ENCODE peak calls at places on chromosomes 3 and 15, in four cellular contexts. One of them, this sample, is unnamed. For H3K4me1, the result is how much of the 10 kb centered on the place peaks cover.

GRCh38 chr15:58269455-58270414 is 131.6 kb downstream of the AQP9 start:
- DNase-seq in fibroblast of lung: peak
- DNase-seq in hepatocyte: peak
- DNase-seq in A549: peak
- DNase-seq in this sample: peak

GRCh38 chr15:67803996-67804843 is 21.1 kb upstream of the SKOR1 start:
- DNase-seq in fibroblast of lung: no peak
- DNase-seq in hepatocyte: no peak
- DNase-seq in A549: no peak
- DNase-seq in this sample: peak

GRCh38 chr15:69454953-69455352 is 2.3 kb downstream of the RPLP1 start:
- DNase-seq in fibroblast of lung: no peak
- DNase-seq in hepatocyte: no peak
- DNase-seq in A549: no peak
- DNase-seq in this sample: no peak

GRCh38 chr3:172334743-172335142 is 113.5 kb downstream of the GHSR start:
- DNase-seq in fibroblast of lung: no peak
- DNase-seq in hepatocyte: no peak
- DNase-seq in A549: no peak
- DNase-seq in this sample: no peak

GRCh38 chr3:54191997-54192396 is 69.6 kb downstream of the CACNA2D3 start:
- DNase-seq in fibroblast of lung: no peak
- DNase-seq in hepatocyte: no peak
- DNase-seq in A549: no peak
- DNase-seq in this sample: no peak

GRCh38 chr3:124140751-124141150 is 148.8 kb upstream of the ROPN1 start:
- DNase-seq in fibroblast of lung: peak
- DNase-seq in hepatocyte: no peak
- DNase-seq in A549: no peak
- DNase-seq in this sample: no peak

GRCh38 chr3:61589856-61590255 is 28.5 kb downstream of the PTPRG start:
- DNase-seq in fibroblast of lung: peak
- DNase-seq in hepatocyte: no peak
- DNase-seq in A549: peak
- DNase-seq in this sample: no peak

GRCh38 chr3:106206165-106206564 is 337.4 kb upstream of the CBLB start:
- DNase-seq in fibroblast of lung: peak
- DNase-seq in hepatocyte: no peak
- DNase-seq in A549: no peak
- DNase-seq in this sample: no peak

GRCh38 chr3:24359102-24359501 is 135.5 kb downstream of the THRB start:
- DNase-seq in fibroblast of lung: no peak
- DNase-seq in hepatocyte: no peak
- DNase-seq in A549: no peak
- DNase-seq in this sample: no peak

GRCh38 chr3:195844671-195845218 is 33.0 kb upstream of the MUC4 start:
- DNase-seq in fibroblast of lung: no peak
- DNase-seq in hepatocyte: no peak
- DNase-seq in A549: no peak
- DNase-seq in this sample: no peak

GRCh38 chr3:140911822-140912221 is 29.8 kb upstream of the SLC25A36 start:
- DNase-seq in fibroblast of lung: no peak
- DNase-seq in hepatocyte: peak
- DNase-seq in A549: no peak
- DNase-seq in this sample: no peak

GRCh38 chr15:69902414-69903062 is 195.2 kb downstream of the TLE3 start:
- DNase-seq in fibroblast of lung: no peak
- DNase-seq in hepatocyte: peak
- DNase-seq in A549: no peak
- DNase-seq in this sample: no peak

GRCh38 chr3:48507256-48508061 is 3.5 kb upstream of the SHISA5 start:
- DNase-seq in fibroblast of lung: peak
- DNase-seq in hepatocyte: peak
- DNase-seq in A549: peak
- DNase-seq in this sample: peak

GRCh38 chr15:76973362-76973743 is 21.6 kb upstream of the PSTPIP1 start:
- DNase-seq in fibroblast of lung: peak
- DNase-seq in hepatocyte: no peak
- DNase-seq in A549: peak
- DNase-seq in this sample: no peak

GRCh38 chr15:68441045-68441743 is 9.2 kb upstream of the ITGA11 start:
- DNase-seq in fibroblast of lung: peak
- DNase-seq in hepatocyte: no peak
- DNase-seq in A549: no peak
- DNase-seq in this sample: no peak

GRCh38 chr3:31354373-31354772 is 178.4 kb upstream of the STT3B start:
- DNase-seq in fibroblast of lung: no peak
- DNase-seq in hepatocyte: no peak
- DNase-seq in A549: no peak
- DNase-seq in this sample: no peak

DNA sequence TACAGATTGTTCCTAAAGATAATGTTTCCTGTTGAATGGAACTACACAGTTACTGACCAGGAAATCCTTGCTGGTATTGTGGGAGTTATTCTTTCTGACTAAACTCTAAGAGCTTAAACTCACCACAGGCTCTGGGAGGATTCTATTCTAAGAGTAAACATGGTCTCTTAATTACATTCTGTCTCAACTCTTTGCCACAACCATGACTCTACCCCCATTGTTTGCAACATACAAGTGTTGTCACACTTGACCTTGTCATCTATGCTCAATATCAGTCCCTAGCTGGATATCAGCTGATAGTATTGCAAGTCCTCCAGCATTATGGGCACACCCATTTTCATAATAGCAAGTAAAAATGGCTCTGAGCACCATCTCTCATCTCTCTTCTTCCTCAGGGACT is 29.6 kb upstream of the SECISBP2L start:
- DNase-seq in fibroblast of lung: no peak
- DNase-seq in hepatocyte: no peak
- DNase-seq in A549: no peak
- DNase-seq in this sample: no peak
- H3K4me1 ChIP-seq in fibroblast of lung: under half
- H3K4me1 ChIP-seq in hepatocyte: under half
- H3K4me1 ChIP-seq in A549: under half
- H3K4me1 ChIP-seq in this sample: under half

DNA sequence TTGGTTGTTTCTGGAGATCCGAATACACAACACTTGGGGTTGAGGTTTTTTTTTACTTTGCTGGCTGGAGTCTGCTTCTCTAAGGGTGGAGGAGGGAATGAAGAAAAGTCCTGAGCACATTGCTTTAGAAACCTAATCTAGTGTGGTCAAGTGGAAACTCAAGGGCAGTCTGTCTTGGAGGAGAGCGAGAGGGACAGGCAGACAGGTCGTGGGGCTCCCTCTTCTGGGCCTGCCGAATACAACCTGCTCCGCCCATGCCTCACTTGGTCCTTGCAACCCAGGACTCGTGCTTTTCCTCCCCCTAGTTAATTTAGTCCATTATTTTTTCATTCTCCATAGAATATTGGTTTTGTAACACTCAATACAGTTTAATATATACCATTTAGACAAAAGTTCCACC is 176.7 kb upstream of the LYSMD4 start:
- DNase-seq in fibroblast of lung: no peak
- DNase-seq in hepatocyte: peak
- DNase-seq in A549: peak
- DNase-seq in this sample: peak
- TF ChIP-seq CTCF in fibroblast of lung: no peak
- TF ChIP-seq CTCF in hepatocyte: peak
- TF ChIP-seq CTCF in A549: peak
- TF ChIP-seq CTCF in this sample: peak

GRCh38 chr3:151440940-151441339 is 19.9 kb downstream of the IGSF10 start:
- DNase-seq in fibroblast of lung: no peak
- DNase-seq in hepatocyte: no peak
- DNase-seq in A549: no peak
- DNase-seq in this sample: no peak
- H3K4me3 ChIP-seq in fibroblast of lung: no peak
- H3K4me3 ChIP-seq in hepatocyte: no peak
- H3K4me3 ChIP-seq in A549: no peak
- H3K4me3 ChIP-seq in this sample: no peak

GRCh38 chr3:8658326-8659212 is 14.0 kb upstream of the SSUH2 start:
- DNase-seq in fibroblast of lung: peak
- DNase-seq in hepatocyte: peak
- DNase-seq in A549: peak
- DNase-seq in this sample: peak
- H3K4me1 ChIP-seq in fibroblast of lung: under half
- H3K4me1 ChIP-seq in hepatocyte: under half
- H3K4me1 ChIP-seq in A549: under half
- H3K4me1 ChIP-seq in this sample: half or more

This sample was measured in Caco-2.